ENCODE peak calls at places on chromosomes 13 and 19, in seven cellular contexts. L, P, S, N, G, J and O are unnamed samples.

GRCh38 chr13:95100525-95101121 is 200.6 kb downstream of the ABCC4 start:
- DNase-seq in L (no peak), P (no peak), S (no peak), N (no peak), G (no peak), J (no peak), O (no peak)

GRCh38 chr13:51241720-51242119 is 19.5 kb downstream of the FAM124A start:
- DNase-seq in L (no peak), P (no peak), S (no peak), N (no peak), G (no peak), J (no peak), O (no peak)

GRCh38 chr13:20390526-20391175 is 135.0 kb downstream of the CRYL1 start:
- DNase-seq in L (no peak), P (no peak), S (no peak), N (no peak), G (no peak), J (no peak), O (no peak)

GRCh38 chr13:46172531-46172991 is 9.4 kb downstream of the LCP1 start:
- DNase-seq in L (peak), P (no peak), S (peak), N (no peak), G (peak), J (no peak), O (peak)

GRCh38 chr19:7257148-7258041 is 36.8 kb downstream of the INSR start:
- DNase-seq in L (no peak), P (no peak), S (no peak), N (no peak), G (no peak), J (peak), O (no peak)

GRCh38 chr19:16168465-16169081 is 4.8 kb downstream of the CIB3 start:
- DNase-seq in L (no peak), P (peak), S (no peak), N (no peak), G (peak), J (no peak), O (peak)

GRCh38 chr19:30428281-30428680 is 56.1 kb downstream of the ZNF536 start:
- DNase-seq in L (no peak), P (no peak), S (no peak), N (no peak), G (no peak), J (no peak), O (no peak)

GRCh38 chr19:39246951-39247669 is 1.5 kb downstream of the IFNL4 start:
- DNase-seq in L (no peak), P (peak), S (no peak), N (no peak), G (no peak), J (peak), O (no peak)

GRCh38 chr13:95552539-95553270 is at the start of gene CLDN10:
- DNase-seq in L (no peak), P (peak), S (no peak), N (peak), G (no peak), J (no peak), O (no peak)

GRCh38 chr13:102020611-102021216 is 381.1 kb downstream of the FGF14 start:
- DNase-seq in L (no peak), P (no peak), S (no peak), N (no peak), G (no peak), J (no peak), O (no peak)

GRCh38 chr13:108915634-108916497 is 286.5 kb downstream of the MYO16 start:
- DNase-seq in L (peak), P (peak), S (peak), N (peak), G (no peak), J (peak), O (no peak)

GRCh38 chr13:98216711-98217110 is 39.6 kb upstream of the RNF113B start:
- DNase-seq in L (no peak), P (no peak), S (no peak), N (no peak), G (no peak), J (no peak), O (no peak)

GRCh38 chr19:10299545-10300458 is 9.8 kb downstream of the ZGLP1 start:
- DNase-seq in L (no peak), P (no peak), S (no peak), N (no peak), G (no peak), J (no peak), O (no peak)

GRCh38 chr19:8209111-8209964 is at the start of gene CERS4:
- DNase-seq in L (peak), P (peak), S (peak), N (peak), G (peak), J (peak), O (peak)

GRCh38 chr19:48968179-48968661 is 3.1 kb downstream of the FTL start:
- DNase-seq in L (no peak), P (no peak), S (no peak), N (no peak), G (no peak), J (no peak), O (no peak)

GRCh38 chr13:114019367-114019766 is 45.5 kb upstream of the C13orf46 start:
- DNase-seq in L (peak), P (peak), S (peak), N (no peak), G (peak), J (no peak), O (peak)

GRCh38 chr19:3094638-3095374 is 644 bp downstream of the GNA11 start:
- DNase-seq in L (no peak), P (no peak), S (no peak), N (no peak), G (peak), J (peak), O (peak)

GRCh38 chr19:29841209-29841558 is 29.4 kb downstream of the CCNE1 start:
- DNase-seq in L (no peak), P (no peak), S (no peak), N (no peak), G (no peak), J (peak), O (no peak)

GRCh38 chr13:51453308-51453958 is 597 bp upstream of the INTS6 start:
- DNase-seq in L (peak), P (peak), S (peak), N (no peak), G (peak), J (peak), O (peak)

GRCh38 chr13:113967729-113968462 is 6.0 kb downstream of the C13orf46 start:
- DNase-seq in L (no peak), P (no peak), S (no peak), N (no peak), G (no peak), J (peak), O (no peak)

GRCh38 chr19:18879579-18880373 is 16.2 kb downstream of the CERS1 start:
- DNase-seq in L (no peak), P (peak), S (no peak), N (no peak), G (peak), J (no peak), O (peak)

GRCh38 chr13:43879323-43880181 is at the start of the genes CCDC122 and LACC1:
- DNase-seq in L (peak), P (peak), S (peak), N (no peak), G (peak), J (peak), O (peak)

GRCh38 chr13:106507560-106508274 is 27.7 kb downstream of the EFNB2 start:
- DNase-seq in L (no peak), P (peak), S (no peak), N (no peak), G (no peak), J (no peak), O (no peak)

GRCh38 chr19:47587295-47587694 is 14.3 kb upstream of the ZNF541 start:
- DNase-seq in L (no peak), P (no peak), S (no peak), N (no peak), G (no peak), J (no peak), O (no peak)

GRCh38 chr13:99307648-99308339 is 595 bp upstream of the GPR183 start:
- DNase-seq in L (peak), P (no peak), S (peak), N (no peak), G (no peak), J (no peak), O (no peak)

GRCh38 chr19:3830841-3831589 is 37.8 kb downstream of the ZFR2 start:
- DNase-seq in L (no peak), P (no peak), S (no peak), N (no peak), G (no peak), J (no peak), O (no peak)

GRCh38 chr19:2888739-2889224 is 11.9 kb upstream of the ZNF57 start:
- DNase-seq in L (no peak), P (peak), S (no peak), N (no peak), G (peak), J (no peak), O (no peak)

GRCh38 chr13:25300861-25301346 is 521 bp upstream of the NUP58 start:
- DNase-seq in L (no peak), P (peak), S (no peak), N (no peak), G (no peak), J (peak), O (no peak)

GRCh38 chr13:25310891-25311290 is 9.5 kb downstream of the NUP58 start:
- DNase-seq in L (no peak), P (no peak), S (no peak), N (no peak), G (no peak), J (no peak), O (no peak)

GRCh38 chr13:25301347-25302113 is at the start of gene NUP58:
- DNase-seq in L (peak), P (peak), S (peak), N (peak), G (peak), J (peak), O (peak)

DNA sequence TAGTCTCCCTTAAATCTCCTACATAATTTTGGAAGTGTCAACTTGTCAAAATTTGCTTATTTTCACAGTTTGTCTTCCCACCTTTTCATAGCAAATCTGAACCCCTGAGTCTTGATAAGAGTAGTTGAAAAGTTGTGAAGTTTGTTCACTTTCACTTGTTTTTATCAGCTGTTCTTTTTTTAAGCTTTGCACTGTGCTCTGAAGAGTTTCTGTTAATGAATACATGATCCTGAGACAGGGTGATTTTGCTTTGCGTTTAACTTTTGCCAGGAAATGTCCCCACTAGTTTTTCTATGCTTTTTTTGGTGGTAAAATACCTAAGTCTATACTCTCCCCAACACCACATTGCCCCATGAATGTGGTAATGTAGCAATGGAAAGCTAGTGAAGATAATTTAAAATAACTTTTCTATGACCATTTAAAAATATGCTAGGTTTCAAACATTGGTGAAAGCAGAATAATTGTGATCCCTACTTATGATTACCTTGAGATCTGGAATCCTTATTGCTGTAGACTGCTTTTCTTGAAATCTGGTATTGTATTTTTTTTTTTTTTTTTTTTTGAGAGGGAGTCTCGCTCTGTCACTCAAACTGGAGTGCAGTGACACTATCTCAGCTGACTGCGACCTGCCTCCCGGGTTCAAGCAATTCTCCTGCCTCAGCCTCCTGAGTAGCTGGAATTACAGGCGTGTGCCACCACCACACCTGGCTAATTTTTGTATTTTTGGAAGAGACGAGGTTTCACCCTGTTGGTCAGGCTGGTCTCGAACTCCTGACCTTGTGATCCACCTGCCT is 5.4 kb downstream of the NUP58 start:
- DNase-seq in L (no peak), P (no peak), S (no peak), N (no peak), G (no peak), J (no peak), O (no peak)
- H3K27ac ChIP-seq in L (no peak), P (no peak), S (no peak), N (no peak), G (no peak), J (peak), O (no peak)

DNA sequence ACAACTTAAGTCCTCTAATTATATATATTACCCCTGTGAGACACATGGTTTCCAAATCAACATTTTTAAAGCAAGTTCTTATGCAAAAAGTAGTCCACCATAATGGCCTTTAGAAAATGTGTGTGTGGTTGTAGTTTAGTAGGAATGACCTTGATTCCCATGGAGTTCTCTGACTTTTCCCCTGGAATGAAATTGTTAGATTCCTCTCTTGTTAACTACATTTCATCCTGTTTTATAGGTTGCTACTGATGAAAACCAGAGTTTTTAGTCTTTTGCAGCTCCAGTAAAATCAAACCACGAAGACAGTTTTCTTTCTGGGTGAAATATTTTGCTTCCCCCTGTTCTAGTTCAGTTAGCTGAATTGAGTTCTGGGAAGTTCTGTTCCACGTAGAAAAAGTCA is 107.8 kb downstream of the RAB20 start:
- DNase-seq in L (no peak), P (no peak), S (no peak), N (no peak), G (no peak), J (no peak), O (no peak)
- H3K27ac ChIP-seq in L (no peak), P (peak), S (no peak), N (no peak), G (no peak), J (no peak), O (no peak)

GRCh38 chr19:51196181-51196580 is 28.7 kb upstream of the CD33 start:
- DNase-seq in L (no peak), P (no peak), S (no peak), N (no peak), G (no peak), J (no peak), O (peak)
- H3K27ac ChIP-seq in L (no peak), P (no peak), S (no peak), N (no peak), G (no peak), J (no peak), O (no peak)

GRCh38 chr13:27183561-27184147 is 12.0 kb upstream of the USP12 start:
- DNase-seq in L (no peak), P (no peak), S (no peak), N (no peak), G (no peak), J (no peak), O (no peak)

GRCh38 chr13:27177852-27178251 is 6.2 kb upstream of the USP12 start:
- DNase-seq in L (no peak), P (peak), S (no peak), N (no peak), G (no peak), J (no peak), O (no peak)

GRCh38 chr13:27186295-27186694 is 14.7 kb upstream of the USP12 start:
- DNase-seq in L (no peak), P (no peak), S (no peak), N (no peak), G (no peak), J (no peak), O (no peak)

GRCh38 chr13:27182054-27182453 is 10.4 kb upstream of the USP12 start:
- DNase-seq in L (no peak), P (no peak), S (no peak), N (no peak), G (no peak), J (no peak), O (no peak)

GRCh38 chr13:27182844-27183497 is 11.4 kb upstream of the USP12 start:
- DNase-seq in L (no peak), P (no peak), S (no peak), N (no peak), G (no peak), J (no peak), O (no peak)
- H3K27ac ChIP-seq in L (no peak), P (no peak), S (no peak), N (no peak), G (no peak), J (no peak), O (no peak)

GRCh38 chr13:77522444-77522843 is 13.1 kb upstream of the SCEL start:
- DNase-seq in L (no peak), P (no peak), S (no peak), N (no peak), G (no peak), J (no peak), O (no peak)
- H3K27ac ChIP-seq in L (no peak), P (no peak), S (no peak), N (peak), G (no peak), J (peak), O (no peak)

GRCh38 chr19:45124021-45124420 is 31.0 kb downstream of the PPP1R37 start:
- DNase-seq in L (no peak), P (no peak), S (no peak), N (no peak), G (no peak), J (no peak), O (no peak)
- H3K27ac ChIP-seq in L (no peak), P (no peak), S (no peak), N (no peak), G (no peak), J (no peak), O (no peak)

DNA sequence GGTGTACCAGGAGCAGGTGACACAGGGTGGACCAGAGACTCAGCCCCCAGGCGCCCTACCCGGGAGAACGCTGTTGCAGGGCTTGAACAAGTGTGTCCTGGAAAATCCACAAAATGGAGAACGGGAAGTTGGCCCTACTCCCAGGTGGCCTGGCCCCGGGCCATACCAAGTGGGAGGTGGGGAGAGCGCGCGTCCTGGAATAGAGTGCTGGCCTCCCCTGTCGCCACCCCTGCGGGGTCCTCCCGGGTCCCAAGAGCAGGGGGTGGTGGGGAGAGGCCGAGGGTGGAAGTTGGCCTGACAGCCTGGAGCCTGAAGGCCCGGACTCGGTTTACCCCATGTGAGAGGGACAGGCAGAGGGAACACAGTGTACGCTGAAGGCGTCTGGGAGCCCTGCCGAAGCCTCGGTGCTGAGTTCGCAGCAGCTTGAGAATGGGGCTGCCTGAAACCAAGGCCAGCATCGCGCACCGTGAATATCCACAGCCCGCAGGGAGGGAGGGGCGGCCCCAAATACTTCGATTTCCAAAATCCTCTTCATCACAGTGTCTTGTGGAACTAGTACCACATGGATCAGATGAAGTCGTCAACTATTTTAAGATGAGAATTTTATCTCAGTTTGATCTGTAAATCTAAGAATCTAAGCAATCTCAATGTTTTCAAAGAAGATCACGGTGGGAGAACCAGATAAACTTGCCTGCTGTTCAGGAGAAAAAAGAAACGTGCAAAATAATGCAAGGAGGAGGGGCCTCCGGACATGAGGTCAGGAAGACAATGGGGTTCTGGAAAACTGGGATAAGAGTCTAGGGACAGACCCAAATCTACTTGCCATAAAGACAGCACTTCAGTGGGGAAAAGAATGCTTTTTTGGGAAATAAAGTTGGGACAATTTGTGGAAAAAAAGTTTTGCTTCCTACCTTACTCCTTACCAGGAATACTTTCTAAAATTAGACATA is 10.4 kb upstream of the KLF16 start:
- DNase-seq in L (no peak), P (no peak), S (no peak), N (no peak), G (no peak), J (peak), O (no peak)
- H3K27ac ChIP-seq in L (peak), P (peak), S (peak), N (no peak), G (peak), J (peak), O (peak)

GRCh38 chr19:1418951-1419735 is 11.8 kb downstream of the DAZAP1 start:
- DNase-seq in L (no peak), P (no peak), S (no peak), N (no peak), G (no peak), J (no peak), O (no peak)

GRCh38 chr19:1417681-1418493 is 10.5 kb downstream of the DAZAP1 start:
- DNase-seq in L (no peak), P (no peak), S (no peak), N (no peak), G (no peak), J (no peak), O (peak)

GRCh38 chr19:1418494-1418775 is 11.0 kb downstream of the DAZAP1 start:
- DNase-seq in L (no peak), P (no peak), S (no peak), N (no peak), G (no peak), J (no peak), O (no peak)

GRCh38 chr19:1416014-1416841 is 8.8 kb downstream of the DAZAP1 start:
- DNase-seq in L (no peak), P (no peak), S (no peak), N (no peak), G (no peak), J (no peak), O (no peak)

DNA sequence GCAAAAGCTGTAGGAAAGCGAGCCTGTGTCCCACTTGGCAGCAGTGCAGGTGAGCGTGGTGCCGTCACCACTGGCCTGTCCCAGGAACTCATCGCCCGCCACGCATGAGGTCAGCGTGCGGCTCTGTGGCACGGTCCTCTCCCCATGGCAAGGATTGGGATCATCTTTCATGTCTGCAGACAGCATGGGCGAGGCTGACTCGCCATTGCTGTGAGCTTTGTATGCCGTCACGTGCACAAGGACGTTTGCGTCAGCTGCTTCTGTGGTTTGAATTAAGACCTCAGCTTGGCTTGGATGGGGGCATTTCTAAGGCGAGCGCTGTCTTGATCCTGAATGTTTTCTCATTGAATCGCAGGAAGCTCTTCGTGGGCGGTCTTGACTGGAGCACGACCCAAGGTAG is 9.8 kb downstream of the DAZAP1 start:
- DNase-seq in L (no peak), P (no peak), S (no peak), N (no peak), G (no peak), J (no peak), O (no peak)
- H3K27ac ChIP-seq in L (no peak), P (peak), S (no peak), N (peak), G (no peak), J (peak), O (no peak)